ENCODE peak calls at places on chromosomes 1 and 21, in five cellular contexts. One of them, this sample, is unnamed.

GRCh38 chr1:14907416-14907815 is 246.1 kb upstream of the TMEM51 start:
- DNase-seq in left ventricle myocardium inferior: no peak
- DNase-seq in esophagus squamous epithelium: no peak
- DNase-seq in BE2C: no peak
- DNase-seq in cardiac muscle cell: no peak
- DNase-seq in this sample: no peak

GRCh38 chr21:38824124-38824822 is 18.5 kb downstream of the ETS2 start:
- DNase-seq in left ventricle myocardium inferior: no peak
- DNase-seq in BE2C: no peak
- DNase-seq in cardiac muscle cell: no peak
- DNase-seq in esophagus squamous epithelium: no peak
- DNase-seq in this sample: no peak

GRCh38 chr1:40014812-40015594 is 25.5 kb upstream of the CAP1 start:
- DNase-seq in esophagus squamous epithelium: no peak
- DNase-seq in cardiac muscle cell: peak
- DNase-seq in left ventricle myocardium inferior: no peak
- DNase-seq in BE2C: no peak
- DNase-seq in this sample: no peak

GRCh38 chr1:37473431-37474050 is 839 bp upstream of the ZC3H12A start:
- DNase-seq in BE2C: no peak
- DNase-seq in cardiac muscle cell: no peak
- DNase-seq in left ventricle myocardium inferior: no peak
- DNase-seq in esophagus squamous epithelium: no peak
- DNase-seq in this sample: peak

GRCh38 chr1:41980872-41981653 is 62.3 kb upstream of the HIVEP3 start:
- DNase-seq in left ventricle myocardium inferior: no peak
- DNase-seq in esophagus squamous epithelium: no peak
- DNase-seq in BE2C: no peak
- DNase-seq in cardiac muscle cell: no peak
- DNase-seq in this sample: no peak

GRCh38 chr1:83849191-83850061 is 149.5 kb downstream of the TTLL7 start:
- DNase-seq in esophagus squamous epithelium: no peak
- DNase-seq in left ventricle myocardium inferior: no peak
- DNase-seq in cardiac muscle cell: no peak
- DNase-seq in BE2C: no peak
- DNase-seq in this sample: no peak

GRCh38 chr1:234926574-234927311 is 201.9 kb downstream of the TOMM20 start:
- DNase-seq in esophagus squamous epithelium: no peak
- DNase-seq in cardiac muscle cell: no peak
- DNase-seq in left ventricle myocardium inferior: no peak
- DNase-seq in BE2C: no peak
- DNase-seq in this sample: no peak

GRCh38 chr1:53644909-53645689 is 93.9 kb downstream of the GLIS1 start:
- DNase-seq in esophagus squamous epithelium: no peak
- DNase-seq in BE2C: no peak
- DNase-seq in left ventricle myocardium inferior: no peak
- DNase-seq in cardiac muscle cell: peak
- DNase-seq in this sample: no peak

GRCh38 chr1:93338426-93338825 is 7.3 kb upstream of the DR1 start:
- DNase-seq in left ventricle myocardium inferior: no peak
- DNase-seq in cardiac muscle cell: peak
- DNase-seq in BE2C: no peak
- DNase-seq in esophagus squamous epithelium: no peak
- DNase-seq in this sample: no peak

GRCh38 chr1:88917321-88918025 is 26.1 kb upstream of the GTF2B start:
- DNase-seq in left ventricle myocardium inferior: no peak
- DNase-seq in esophagus squamous epithelium: no peak
- DNase-seq in cardiac muscle cell: no peak
- DNase-seq in BE2C: no peak
- DNase-seq in this sample: no peak

GRCh38 chr1:173149887-173150286 is 57.2 kb downstream of the TNFSF4 start:
- DNase-seq in BE2C: no peak
- DNase-seq in cardiac muscle cell: peak
- DNase-seq in esophagus squamous epithelium: no peak
- DNase-seq in left ventricle myocardium inferior: no peak
- DNase-seq in this sample: no peak

GRCh38 chr1:55257958-55258357 is 42.8 kb upstream of the USP24 start:
- DNase-seq in BE2C: no peak
- DNase-seq in cardiac muscle cell: peak
- DNase-seq in left ventricle myocardium inferior: no peak
- DNase-seq in esophagus squamous epithelium: no peak
- DNase-seq in this sample: no peak

GRCh38 chr1:44924835-44925464 is 61.4 kb downstream of the EIF2B3 start:
- DNase-seq in esophagus squamous epithelium: no peak
- DNase-seq in cardiac muscle cell: peak
- DNase-seq in BE2C: no peak
- DNase-seq in left ventricle myocardium inferior: no peak
- DNase-seq in this sample: no peak

GRCh38 chr1:54268714-54269297 is 68.8 kb downstream of the MRPL37 start:
- DNase-seq in left ventricle myocardium inferior: no peak
- DNase-seq in esophagus squamous epithelium: no peak
- DNase-seq in BE2C: no peak
- DNase-seq in cardiac muscle cell: no peak
- DNase-seq in this sample: no peak

GRCh38 chr1:154557939-154558609 is 388 bp downstream of the UBE2Q1 start:
- DNase-seq in cardiac muscle cell: peak
- DNase-seq in left ventricle myocardium inferior: peak
- DNase-seq in esophagus squamous epithelium: no peak
- DNase-seq in BE2C: peak
- DNase-seq in this sample: peak

GRCh38 chr1:24963943-24964677 is 34.0 kb upstream of the RUNX3 start:
- DNase-seq in esophagus squamous epithelium: no peak
- DNase-seq in left ventricle myocardium inferior: no peak
- DNase-seq in cardiac muscle cell: no peak
- DNase-seq in BE2C: no peak
- DNase-seq in this sample: no peak

GRCh38 chr1:217322834-217323233 is 308.1 kb downstream of the GPATCH2 start:
- DNase-seq in BE2C: no peak
- DNase-seq in left ventricle myocardium inferior: no peak
- DNase-seq in cardiac muscle cell: no peak
- DNase-seq in esophagus squamous epithelium: no peak
- DNase-seq in this sample: no peak

GRCh38 chr1:85654066-85654782 is 54.0 kb downstream of the ZNHIT6 start:
- DNase-seq in esophagus squamous epithelium: no peak
- DNase-seq in left ventricle myocardium inferior: no peak
- DNase-seq in cardiac muscle cell: peak
- DNase-seq in BE2C: no peak
- DNase-seq in this sample: no peak

GRCh38 chr1:246573481-246573880 is 7.2 kb downstream of the CNST start:
- DNase-seq in BE2C: no peak
- DNase-seq in left ventricle myocardium inferior: no peak
- DNase-seq in esophagus squamous epithelium: no peak
- DNase-seq in cardiac muscle cell: peak
- DNase-seq in this sample: no peak

GRCh38 chr1:230422221-230422981 is 3.7 kb downstream of the PGBD5 start:
- DNase-seq in cardiac muscle cell: no peak
- DNase-seq in left ventricle myocardium inferior: no peak
- DNase-seq in esophagus squamous epithelium: no peak
- DNase-seq in BE2C: peak
- DNase-seq in this sample: no peak

GRCh38 chr1:88216441-88216840 is 467.6 kb upstream of the PKN2 start:
- DNase-seq in left ventricle myocardium inferior: no peak
- DNase-seq in esophagus squamous epithelium: no peak
- DNase-seq in BE2C: no peak
- DNase-seq in cardiac muscle cell: no peak
- DNase-seq in this sample: no peak

GRCh38 chr21:42095581-42095980 is 24.5 kb downstream of the UMODL1 start:
- DNase-seq in esophagus squamous epithelium: no peak
- DNase-seq in left ventricle myocardium inferior: no peak
- DNase-seq in cardiac muscle cell: no peak
- DNase-seq in BE2C: no peak
- DNase-seq in this sample: no peak

GRCh38 chr21:42097860-42098259 is 26.7 kb downstream of the UMODL1 start:
- DNase-seq in cardiac muscle cell: peak
- DNase-seq in esophagus squamous epithelium: no peak
- DNase-seq in left ventricle myocardium inferior: no peak
- DNase-seq in BE2C: no peak
- DNase-seq in this sample: no peak

GRCh38 chr21:42096593-42096992 is 25.5 kb downstream of the UMODL1 start:
- DNase-seq in left ventricle myocardium inferior: no peak
- DNase-seq in BE2C: no peak
- DNase-seq in cardiac muscle cell: no peak
- DNase-seq in esophagus squamous epithelium: no peak
- DNase-seq in this sample: no peak

GRCh38 chr21:42098957-42099547 is 27.9 kb downstream of the UMODL1 start:
- DNase-seq in left ventricle myocardium inferior: no peak
- DNase-seq in esophagus squamous epithelium: no peak
- DNase-seq in BE2C: no peak
- DNase-seq in cardiac muscle cell: no peak
- DNase-seq in this sample: no peak

GRCh38 chr21:42097274-42097673 is 26.2 kb downstream of the UMODL1 start:
- DNase-seq in left ventricle myocardium inferior: no peak
- DNase-seq in BE2C: no peak
- DNase-seq in esophagus squamous epithelium: no peak
- DNase-seq in cardiac muscle cell: no peak
- DNase-seq in this sample: no peak
- H3K4me3 ChIP-seq in left ventricle myocardium inferior: no peak
- H3K4me3 ChIP-seq in BE2C: no peak
- H3K4me3 ChIP-seq in esophagus squamous epithelium: no peak
- H3K4me3 ChIP-seq in cardiac muscle cell: no peak
- H3K4me3 ChIP-seq in this sample: no peak

DNA sequence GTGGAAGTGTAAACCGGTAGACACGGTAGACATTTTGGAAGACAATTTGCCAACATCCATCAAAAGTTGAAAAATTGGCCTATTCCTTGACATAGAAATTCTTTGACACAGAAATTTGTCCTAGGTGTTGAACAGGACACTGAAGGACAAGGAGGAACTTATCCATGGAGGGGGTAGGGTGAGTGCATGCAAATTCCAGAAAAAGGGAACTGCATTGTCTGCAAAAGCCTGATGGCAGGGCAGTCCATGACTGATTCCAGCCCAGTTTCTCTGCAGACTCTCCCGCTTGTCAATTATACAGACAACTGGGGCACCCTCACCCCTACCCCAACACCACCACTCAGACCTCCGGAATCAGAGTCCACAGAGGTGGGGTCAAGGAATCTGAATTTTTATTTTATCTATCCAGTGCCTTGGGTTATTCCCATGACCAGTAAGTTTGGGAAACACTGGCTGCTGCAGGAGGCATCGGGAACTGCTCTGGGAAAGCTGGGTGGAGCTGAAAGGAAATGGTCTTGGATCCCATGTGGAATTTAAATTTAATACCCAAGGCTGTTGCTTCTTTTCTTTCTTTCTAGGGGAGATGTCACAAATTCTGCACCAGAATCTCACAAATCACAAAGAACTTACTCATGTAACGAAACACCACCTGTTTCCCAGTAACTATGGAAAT is 103.3 kb upstream of the SLC45A1 start:
- DNase-seq in left ventricle myocardium inferior: no peak
- DNase-seq in BE2C: no peak
- DNase-seq in cardiac muscle cell: peak
- DNase-seq in esophagus squamous epithelium: no peak
- DNase-seq in this sample: no peak
- TF ChIP-seq CTCF in left ventricle myocardium inferior: no peak
- TF ChIP-seq CTCF in BE2C: no peak
- TF ChIP-seq CTCF in cardiac muscle cell: no peak
- TF ChIP-seq CTCF in esophagus squamous epithelium: no peak
- TF ChIP-seq CTCF in this sample: no peak

GRCh38 chr1:108046021-108046420 is 81.0 kb upstream of the VAV3 start:
- DNase-seq in esophagus squamous epithelium: no peak
- DNase-seq in left ventricle myocardium inferior: no peak
- DNase-seq in BE2C: no peak
- DNase-seq in cardiac muscle cell: no peak
- DNase-seq in this sample: no peak
- H3K4me3 ChIP-seq in esophagus squamous epithelium: no peak
- H3K4me3 ChIP-seq in left ventricle myocardium inferior: no peak
- H3K4me3 ChIP-seq in BE2C: no peak
- H3K4me3 ChIP-seq in cardiac muscle cell: no peak
- H3K4me3 ChIP-seq in this sample: no peak

GRCh38 chr1:218339267-218339831 is 5.8 kb upstream of the TGFB2 start:
- DNase-seq in left ventricle myocardium inferior: no peak
- DNase-seq in cardiac muscle cell: peak
- DNase-seq in esophagus squamous epithelium: no peak
- DNase-seq in BE2C: no peak
- DNase-seq in this sample: no peak
- TF ChIP-seq CTCF in left ventricle myocardium inferior: peak
- TF ChIP-seq CTCF in cardiac muscle cell: peak
- TF ChIP-seq CTCF in esophagus squamous epithelium: peak
- TF ChIP-seq CTCF in BE2C: peak
- TF ChIP-seq CTCF in this sample: peak

GRCh38 chr1:2455757-2456156 is 20.3 kb upstream of the PLCH2 start:
- DNase-seq in cardiac muscle cell: no peak
- DNase-seq in esophagus squamous epithelium: no peak
- DNase-seq in BE2C: no peak
- DNase-seq in left ventricle myocardium inferior: no peak
- DNase-seq in this sample: no peak
- H3K4me3 ChIP-seq in cardiac muscle cell: no peak
- H3K4me3 ChIP-seq in esophagus squamous epithelium: no peak
- H3K4me3 ChIP-seq in BE2C: no peak
- H3K4me3 ChIP-seq in left ventricle myocardium inferior: no peak
- H3K4me3 ChIP-seq in this sample: no peak

DNA sequence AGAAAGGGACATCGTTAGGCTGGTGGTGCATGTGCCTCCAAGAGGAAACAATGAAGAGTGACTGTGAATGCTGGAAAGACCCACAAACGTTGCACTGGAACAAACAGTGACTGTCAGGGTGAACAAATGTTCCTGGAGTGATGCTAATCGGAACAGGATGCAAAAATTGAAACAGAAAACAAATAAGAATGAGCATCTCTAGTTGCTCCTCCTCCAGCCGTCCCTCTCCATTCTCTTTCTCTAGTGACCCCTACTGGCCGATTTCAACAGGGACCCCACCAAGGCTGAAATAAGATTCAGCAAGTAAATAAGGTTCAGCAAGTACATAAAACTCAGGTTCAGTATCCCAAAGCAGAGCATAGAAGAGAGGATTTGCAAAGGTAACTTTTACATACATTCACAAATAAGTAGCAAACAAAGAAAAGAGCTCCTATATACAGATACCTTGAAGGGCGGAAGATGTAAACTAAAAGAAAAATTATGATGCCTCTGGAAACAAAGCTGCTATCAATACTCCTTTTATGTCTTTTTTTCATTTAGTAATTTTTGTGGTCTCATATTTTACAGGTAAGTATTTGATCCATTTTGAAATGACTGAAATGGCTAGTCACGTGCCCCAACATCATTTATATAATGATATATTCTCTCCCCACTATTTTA is 836.1 kb upstream of the ADAMTS5 start:
- DNase-seq in BE2C: peak
- DNase-seq in esophagus squamous epithelium: no peak
- DNase-seq in cardiac muscle cell: peak
- DNase-seq in left ventricle myocardium inferior: no peak
- DNase-seq in this sample: no peak
- TF ChIP-seq CTCF in BE2C: peak
- TF ChIP-seq CTCF in esophagus squamous epithelium: no peak
- TF ChIP-seq CTCF in cardiac muscle cell: peak
- TF ChIP-seq CTCF in left ventricle myocardium inferior: peak
- TF ChIP-seq CTCF in this sample: peak

GRCh38 chr21:7953058-7953457 is 2568.3 kb upstream of the TPTE start:
- DNase-seq in esophagus squamous epithelium: no peak
- DNase-seq in BE2C: no peak
- DNase-seq in cardiac muscle cell: no peak
- DNase-seq in left ventricle myocardium inferior: no peak
- DNase-seq in this sample: no peak
- H3K4me3 ChIP-seq in esophagus squamous epithelium: no peak
- H3K4me3 ChIP-seq in BE2C: no peak
- H3K4me3 ChIP-seq in cardiac muscle cell: no peak
- H3K4me3 ChIP-seq in left ventricle myocardium inferior: no peak
- H3K4me3 ChIP-seq in this sample: no peak